ENCODE peak calls at places on chromosomes 6 and 20, in four cellular contexts. C, E, A and D are unnamed samples.

GRCh38 chr6:14889172-14889571 is 356.7 kb upstream of the JARID2 start:
- DNase-seq in E (no peak), A (no peak), C (no peak), D (no peak)

GRCh38 chr6:46184114-46184513 is 13.3 kb upstream of the ENPP5 start:
- DNase-seq in E (no peak), A (no peak), C (no peak), D (no peak)

GRCh38 chr20:481167-481566 is 18.8 kb upstream of the TBC1D20 start:
- DNase-seq in E (no peak), C (no peak), A (no peak), D (no peak)

GRCh38 chr6:99151634-99152344 is 197.7 kb downstream of the FAXC start:
- DNase-seq in A (peak), E (peak), C (peak), D (peak)

GRCh38 chr6:11393713-11394627 is 143.6 kb upstream of the TMEM170B start:
- DNase-seq in E (no peak), A (peak), C (no peak), D (no peak)

GRCh38 chr20:32466739-32467505 is 108.8 kb downstream of the ASXL1 start:
- DNase-seq in A (no peak), E (no peak), C (no peak), D (no peak)

GRCh38 chr6:73558624-73559398 is 38.0 kb upstream of the EEF1A1 start:
- DNase-seq in C (no peak), A (no peak), E (no peak), D (no peak)

GRCh38 chr6:132520953-132521352 is 8.0 kb upstream of the STX7 start:
- DNase-seq in A (no peak), E (no peak), C (no peak), D (no peak)

GRCh38 chr20:51386586-51386985 is 155.9 kb downstream of the NFATC2 start:
- DNase-seq in C (no peak), E (no peak), A (no peak), D (no peak)

GRCh38 chr6:13794184-13794583 is 20.2 kb downstream of the MCUR1 start:
- DNase-seq in C (no peak), A (no peak), E (no peak), D (no peak)

GRCh38 chr6:168817558-168818159 is 376.7 kb downstream of the SMOC2 start:
- DNase-seq in E (no peak), C (no peak), A (no peak), D (no peak)

GRCh38 chr6:109252261-109253041 is 129.8 kb downstream of the CD164 start:
- DNase-seq in E (no peak), C (no peak), A (peak), D (no peak)

GRCh38 chr6:33017694-33018353 is 8.4 kb upstream of the HLA-DOA start:
- DNase-seq in C (no peak), A (no peak), E (no peak), D (no peak)

GRCh38 chr6:148873868-148874267 is 127.0 kb downstream of the UST start:
- DNase-seq in E (no peak), C (no peak), A (no peak), D (no peak)

GRCh38 chr20:46118481-46119020 is 437 bp downstream of the CD40 start:
- DNase-seq in E (no peak), C (no peak), A (no peak), D (no peak)

GRCh38 chr20:39474829-39475228 is 512.7 kb downstream of the DHX35 start:
- DNase-seq in A (no peak), C (no peak), E (no peak), D (no peak)

GRCh38 chr6:28944412-28945006 is 20.7 kb upstream of the TRIM27 start:
- DNase-seq in C (no peak), E (peak), A (peak), D (peak)

DNA sequence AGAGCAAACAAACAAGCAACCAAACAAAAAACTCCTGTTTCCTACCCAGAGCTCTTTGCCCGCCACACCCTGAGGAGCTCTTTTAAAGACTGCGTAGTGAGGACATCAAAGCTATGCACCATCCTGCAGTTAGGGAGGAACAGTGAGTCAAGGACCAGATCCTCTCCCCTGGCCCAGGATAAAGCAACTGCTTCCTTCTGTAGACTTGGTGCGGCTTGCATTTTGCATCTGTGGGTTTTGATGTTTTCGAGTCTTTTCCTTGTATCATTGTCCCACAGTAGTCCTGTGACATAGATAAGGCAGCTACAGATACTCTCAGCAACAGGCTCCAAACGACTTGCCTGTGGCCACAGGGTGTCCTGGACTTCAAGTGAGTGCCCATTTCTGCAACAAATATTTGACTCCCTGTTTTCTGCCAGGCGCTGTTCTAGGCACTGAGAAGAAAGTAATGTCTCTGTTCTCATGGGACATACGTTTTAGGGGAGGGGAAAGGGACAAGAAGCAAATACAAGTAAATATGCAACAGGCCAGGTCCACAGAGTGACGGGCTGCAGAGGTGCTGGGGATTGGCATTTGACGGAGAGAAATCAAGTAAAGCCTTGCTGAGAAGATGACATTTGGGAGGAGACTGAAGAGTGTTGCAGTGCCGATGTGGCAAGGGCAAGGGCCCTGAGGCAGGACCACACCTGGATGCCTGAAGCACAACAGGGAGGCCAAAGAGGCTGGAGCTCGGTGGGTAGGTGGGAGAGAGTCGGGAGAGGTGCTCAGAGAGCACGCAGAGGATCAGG is 35.9 kb upstream of the MAP3K4 start:
- DNase-seq in A (no peak), C (no peak), E (peak), D (no peak)
- TF ChIP-seq TCF7L2 in A (no peak), C (no peak), E (no peak), D (no peak)

GRCh38 chr6:80179691-80180090 is 73.2 kb downstream of the BCKDHB start:
- DNase-seq in C (no peak), A (no peak), E (no peak), D (no peak)

GRCh38 chr6:80170433-80170832 is 64.0 kb downstream of the BCKDHB start:
- DNase-seq in A (no peak), E (no peak), C (no peak), D (no peak)

GRCh38 chr6:80173411-80173810 is 66.9 kb downstream of the BCKDHB start:
- DNase-seq in C (no peak), E (no peak), A (no peak), D (no peak)

DNA sequence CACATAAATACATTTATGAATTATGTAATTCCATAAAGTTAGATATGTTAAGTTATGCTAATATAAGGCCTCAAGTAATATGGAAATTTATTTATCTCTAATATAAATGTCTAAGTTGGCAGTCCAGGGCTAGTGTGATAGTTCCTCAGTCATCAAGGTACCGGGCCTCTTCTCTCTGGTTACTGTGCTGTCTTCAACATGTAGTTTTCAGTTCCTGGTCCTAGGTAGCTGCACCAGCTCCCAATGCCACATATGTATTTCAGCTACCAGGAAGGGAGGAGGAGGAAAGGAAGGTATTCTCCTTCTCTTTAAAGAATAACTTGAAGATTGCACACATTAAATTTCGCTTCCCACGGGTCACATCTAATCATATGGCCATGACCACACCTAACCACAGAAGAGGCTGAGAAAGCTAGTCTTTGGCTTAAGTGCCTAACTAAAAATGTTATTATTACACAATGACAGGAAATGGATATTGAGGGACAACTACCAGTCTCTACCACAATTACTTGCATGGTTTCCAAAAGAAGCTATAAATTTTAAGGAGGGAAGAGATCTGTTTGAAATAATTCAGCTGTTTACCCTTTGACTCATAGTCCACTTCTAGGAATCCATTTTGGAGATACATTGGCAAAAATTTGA is 68.6 kb downstream of the BCKDHB start:
- DNase-seq in C (no peak), E (no peak), A (no peak), D (no peak)
- TF ChIP-seq TCF7L2 in C (no peak), E (no peak), A (no peak), D (no peak)

DNA sequence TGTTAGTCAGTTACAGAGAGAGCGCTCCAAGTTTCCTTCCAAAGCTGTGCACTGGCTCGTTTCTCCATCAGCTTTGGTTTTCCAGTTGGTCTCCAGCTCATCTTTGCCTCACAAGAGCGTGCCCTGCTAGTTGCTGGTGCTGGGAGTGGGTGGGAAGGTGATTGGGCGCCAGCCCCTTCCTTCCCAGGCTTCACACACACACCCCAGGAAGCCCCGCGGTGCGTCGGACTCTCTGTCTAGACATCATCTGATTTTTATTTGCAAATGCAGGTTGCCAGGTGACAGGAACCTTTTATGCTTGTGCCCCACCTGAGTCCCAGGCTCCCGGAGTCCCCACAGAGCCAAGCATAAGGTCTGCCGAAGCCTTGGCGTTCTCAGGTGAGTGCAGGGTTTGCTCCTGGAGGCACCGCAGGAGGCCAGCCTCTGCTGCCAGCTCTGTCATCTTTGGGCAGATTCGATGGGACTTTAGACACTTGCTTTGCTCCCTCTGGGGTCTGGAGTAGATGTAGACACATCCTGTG is 7.1 kb downstream of the IRF4 start:
- DNase-seq in A (no peak), E (no peak), C (no peak), D (no peak)
- TF ChIP-seq TCF7L2 in A (no peak), E (no peak), C (no peak), D (no peak)

GRCh38 chr6:107942164-107942563 is 15.8 kb downstream of the SEC63 start:
- DNase-seq in E (no peak), A (no peak), C (no peak), D (no peak)
- TF ChIP-seq TCF7L2 in E (no peak), A (no peak), C (no peak), D (no peak)

GRCh38 chr6:117908246-117909107 is 1.4 kb downstream of the SLC35F1 start:
- DNase-seq in A (no peak), E (no peak), C (no peak), D (no peak)
- TF ChIP-seq TCF7L2 in A (no peak), E (no peak), C (no peak), D (no peak)

GRCh38 chr6:123363912-123364311 is 272.8 kb downstream of the TRDN start:
- DNase-seq in C (no peak), E (no peak), A (no peak), D (no peak)

DNA sequence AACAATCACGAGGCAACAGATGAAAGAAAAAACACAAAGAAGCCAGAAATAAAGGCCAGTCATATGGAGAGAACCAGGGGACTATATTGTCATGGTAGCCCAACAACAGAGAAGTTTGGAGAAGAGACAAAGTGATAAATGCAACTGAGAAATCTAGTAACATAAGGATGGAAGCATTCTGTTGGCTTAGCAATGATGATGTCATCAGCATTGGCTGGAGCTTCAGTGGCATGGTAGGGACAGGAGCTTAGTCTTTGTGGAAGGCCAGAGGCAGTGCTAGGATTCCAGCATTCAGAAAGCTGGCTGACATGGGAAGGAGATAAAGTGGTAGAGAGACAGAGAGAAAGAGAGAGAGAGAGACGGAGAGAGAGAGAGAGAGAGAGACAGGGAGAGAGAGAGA is 276.4 kb downstream of the TRDN start:
- DNase-seq in A (no peak), E (no peak), C (no peak), D (no peak)
- TF ChIP-seq TCF7L2 in A (no peak), E (no peak), C (no peak), D (no peak)

DNA sequence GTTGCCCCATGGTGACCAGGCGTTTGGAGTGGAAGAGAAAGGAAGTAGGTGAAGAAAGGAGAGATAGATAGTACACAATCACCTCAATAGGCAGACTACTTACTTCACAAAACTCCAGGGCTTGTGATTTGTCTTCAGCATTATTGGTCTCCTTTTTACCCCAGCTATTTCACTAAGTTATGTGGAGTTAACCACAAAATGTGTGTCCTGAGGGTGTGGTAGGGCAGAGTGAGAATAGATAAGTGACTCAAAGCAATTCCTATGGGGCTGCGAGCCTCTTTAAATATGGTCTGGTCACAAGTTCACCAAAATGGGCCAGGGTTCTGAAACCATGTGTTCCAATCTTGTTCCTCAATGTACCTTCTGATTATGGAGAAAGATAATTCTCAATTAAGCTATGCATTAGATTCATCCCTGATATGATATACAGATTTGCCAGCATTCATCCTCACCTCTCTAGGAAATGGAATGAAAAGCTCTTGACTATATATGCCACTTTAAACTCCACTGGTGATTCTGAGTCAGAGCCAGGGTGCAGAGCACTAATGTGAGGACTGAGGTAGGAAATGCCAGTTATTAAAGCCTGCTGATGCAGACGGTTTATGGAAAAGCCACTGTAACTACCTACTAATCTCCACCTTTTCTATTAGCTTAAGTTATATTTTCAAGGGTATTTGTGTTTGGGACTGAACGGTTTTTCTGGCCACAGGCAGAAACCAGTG is 310.6 kb upstream of the MANEA start:
- DNase-seq in C (no peak), E (no peak), A (no peak), D (no peak)
- TF ChIP-seq TCF7L2 in C (no peak), E (no peak), A (no peak), D (no peak)

DNA sequence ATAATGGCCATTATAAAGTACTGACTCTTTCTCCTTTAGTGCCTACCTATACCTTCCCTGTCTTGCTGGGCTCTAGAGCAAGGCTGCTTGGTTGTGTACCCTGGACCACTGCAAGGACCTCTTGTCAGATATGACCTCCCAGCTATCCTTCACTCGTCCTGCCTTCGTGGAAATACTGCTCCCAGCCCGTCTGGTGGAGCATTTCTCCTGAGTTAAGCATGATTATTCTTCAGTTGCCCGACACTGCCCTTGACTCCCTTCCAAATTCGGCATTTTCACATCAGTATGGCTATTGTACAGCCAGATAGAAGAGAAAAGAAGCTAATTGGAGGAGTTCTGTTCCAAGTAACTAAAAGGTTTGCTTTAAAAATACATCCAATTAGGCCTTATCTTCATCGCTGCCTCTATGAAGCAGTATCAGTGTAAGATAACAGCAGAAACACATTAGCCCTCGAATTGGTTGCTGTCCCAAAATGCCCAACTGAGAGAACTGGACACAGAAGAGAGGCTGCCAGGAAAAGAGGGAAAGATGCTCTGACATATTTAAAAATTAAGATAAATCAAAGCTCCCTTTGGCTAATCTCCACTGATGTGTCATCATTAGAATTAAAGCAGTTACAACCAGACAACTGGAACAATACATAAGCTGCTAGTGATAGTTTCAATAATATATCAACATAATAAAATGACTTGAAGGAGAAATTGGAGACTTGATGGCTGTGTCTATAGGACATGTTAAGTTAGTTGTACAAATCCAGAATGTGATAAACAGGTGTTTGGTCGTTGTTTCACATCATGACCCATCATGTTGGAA is 54.4 kb downstream of the OPRM1 start:
- DNase-seq in E (no peak), A (no peak), C (no peak), D (no peak)
- TF ChIP-seq TCF7L2 in E (no peak), A (no peak), C (no peak), D (no peak)